ENCODE peak calls at places on chromosomes 7 and 10, in four cellular contexts. Y is HCEC 1CT, N is GM12865, B is germinal center. X is an unnamed sample.

GRCh38 chr7:108167460-108167859 is 37.3 kb upstream of the LAMB4 start:
- DNase-seq in Y (peak), N (no peak), B (no peak), X (no peak)

GRCh38 chr10:72315054-72315453 is 39.7 kb downstream of the DNAJB12 start:
- DNase-seq in B (no peak), Y (no peak), N (no peak), X (no peak)

GRCh38 chr7:99971242-99971641 is 4.6 kb downstream of the AZGP1 start:
- DNase-seq in Y (no peak), B (no peak), N (no peak), X (no peak)

GRCh38 chr7:590731-591551 is 71.3 kb upstream of the PDGFA start:
- DNase-seq in B (no peak), Y (no peak), N (no peak), X (no peak)

GRCh38 chr10:43706166-43706565 is 57.5 kb upstream of the ZNF32 start:
- DNase-seq in B (no peak), Y (no peak), N (no peak), X (no peak)

GRCh38 chr10:121753726-121754476 is 155.7 kb upstream of the FGFR2 start:
- DNase-seq in N (peak), Y (peak), B (peak), X (peak)

GRCh38 chr7:139087212-139087611 is 22.3 kb downstream of the ZC3HAV1 start:
- DNase-seq in N (no peak), B (no peak), Y (no peak), X (no peak)

GRCh38 chr7:116213361-116214155 is 3.2 kb downstream of the TES start:
- DNase-seq in Y (peak), B (no peak), N (no peak), X (no peak)

GRCh38 chr10:81995254-81995653 is 120.3 kb downstream of the NRG3 start:
- DNase-seq in N (no peak), Y (no peak), B (no peak), X (no peak)

X was measured in ACHN.